ENCODE peak calls at places on chromosomes 12 and 14, in five cellular contexts. V is fibroblast of lung, G is thyroid gland, M is HCT116, S is kidney epithelial cell. B is an unnamed sample. For H3K27me3, the result is how much of the 10 kb centered on the place peaks cover.

GRCh38 chr14:67517083-67517482 is 16.0 kb upstream of the PLEKHH1 start:
- DNase-seq in V (no peak), S (no peak), M (no peak), G (peak), B (no peak)

GRCh38 chr12:91053951-91054715 is 3.7 kb downstream of the KERA start:
- DNase-seq in S (peak), M (no peak), G (no peak), V (peak), B (no peak)

GRCh38 chr12:62701492-62701891 is 233.5 kb downstream of the PPM1H start:
- DNase-seq in M (no peak), S (no peak), V (no peak), G (no peak), B (no peak)

GRCh38 chr12:82474798-82475184 is 116.5 kb downstream of the METTL25 start:
- DNase-seq in M (no peak), S (no peak), G (no peak), V (no peak), B (no peak)

GRCh38 chr14:104794099-104794498 is 1.4 kb downstream of the AKT1 start:
- DNase-seq in G (no peak), S (no peak), V (peak), M (no peak), B (no peak)

GRCh38 chr12:1930816-1931597 is 12.6 kb upstream of the CACNA2D4 start:
- DNase-seq in M (no peak), S (no peak), V (no peak), G (no peak), B (no peak)

GRCh38 chr12:105920161-105920684 is 218.5 kb downstream of the NUAK1 start:
- DNase-seq in G (no peak), V (no peak), M (no peak), S (no peak), B (no peak)

GRCh38 chr14:104827173-104828055 is 26.5 kb downstream of the ZBTB42 start:
- DNase-seq in V (peak), M (peak), S (no peak), G (peak), B (peak)

DNA sequence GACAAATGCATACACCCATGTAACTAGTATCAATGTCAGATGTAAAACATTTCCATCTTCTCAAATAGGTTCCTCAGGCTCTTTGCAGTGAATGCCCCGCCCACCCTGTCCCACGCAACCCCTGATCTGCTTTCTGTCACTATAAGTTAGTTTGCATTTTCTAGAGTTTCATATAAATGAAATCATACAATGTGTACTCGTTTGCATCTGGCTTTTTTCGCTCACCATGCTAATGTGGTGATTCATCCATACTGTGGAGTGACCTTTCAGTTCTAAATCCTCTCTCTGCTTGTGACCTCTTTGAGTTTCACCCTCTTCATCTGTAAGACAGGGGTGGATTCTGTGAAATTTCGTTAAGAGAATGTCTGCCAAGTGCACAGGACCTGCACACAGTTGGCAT is 30.6 kb upstream of the MSI1 start:
- DNase-seq in M (no peak), V (peak), S (no peak), G (no peak), B (no peak)
- H3K27me3 ChIP-seq in M (under half), V (under half), S (under half), G (under half), B (under half)

DNA sequence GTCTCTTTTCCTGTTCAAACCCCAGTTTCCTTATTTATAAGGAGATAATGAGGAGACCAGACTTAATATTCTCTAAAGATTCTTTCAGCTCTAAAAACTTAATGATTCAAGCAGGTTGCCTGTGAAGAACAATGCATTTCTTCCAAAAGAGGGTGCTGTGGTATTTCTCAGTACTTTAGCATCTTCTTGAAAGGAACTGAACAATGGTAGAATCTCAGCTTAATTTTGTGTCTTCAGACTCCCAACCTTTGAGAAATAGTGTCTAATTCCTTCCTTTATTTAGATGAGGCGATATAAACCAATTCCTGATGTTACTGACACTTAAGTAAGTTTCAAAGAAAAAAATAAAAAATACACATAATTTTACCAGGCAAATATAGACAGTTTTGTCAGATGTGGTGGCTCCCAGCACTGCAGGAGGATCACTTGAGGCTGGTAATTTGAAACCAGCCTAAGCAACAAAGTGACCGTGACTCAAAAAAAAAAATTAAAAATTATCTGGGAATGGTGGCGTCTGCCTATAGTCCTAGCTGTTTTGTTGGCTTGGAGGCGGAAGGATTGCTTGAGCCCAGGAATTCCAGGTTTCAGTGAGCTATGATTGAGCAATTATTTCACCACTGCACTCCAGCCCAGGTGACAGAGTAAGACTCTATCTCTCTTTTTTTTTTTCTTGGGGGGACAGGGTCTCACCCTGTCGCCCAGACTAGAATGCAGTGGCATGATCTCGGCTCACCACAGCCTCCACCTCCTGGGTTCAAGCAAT is 76.9 kb upstream of the PSMA6 start:
- DNase-seq in M (peak), V (peak), S (peak), G (peak), B (no peak)
- H3K27me3 ChIP-seq in M (under half), V (under half), S (under half), G (under half), B (under half)

GRCh38 chr12:12887471-12887870 is 3.9 kb upstream of the GPRC5A start:
- DNase-seq in S (no peak), V (no peak), G (no peak), M (no peak), B (no peak)
- H3K27me3 ChIP-seq in S (under half), V (under half), G (under half), M (under half), B (under half)

DNA sequence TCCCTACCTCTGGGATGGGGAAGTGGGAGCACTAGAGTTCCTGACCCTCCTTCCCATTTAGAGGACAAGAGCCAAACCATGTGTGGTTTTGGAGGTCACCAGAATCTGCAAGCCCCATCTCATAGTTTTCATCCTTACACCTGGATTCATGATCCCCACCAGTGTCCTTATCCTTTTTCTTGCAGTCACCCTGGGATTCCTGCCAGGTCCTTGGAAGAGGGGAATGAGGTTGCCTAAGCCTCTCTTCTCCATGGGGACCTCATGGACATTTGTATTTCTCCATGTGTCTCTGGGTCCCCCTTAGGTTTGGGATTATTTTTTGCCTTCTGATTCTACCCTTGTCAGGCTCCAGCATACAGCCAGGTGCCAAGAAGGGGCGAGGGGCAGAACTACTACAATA is 1.5 kb upstream of the WNT10B start:
- DNase-seq in G (no peak), V (peak), M (no peak), S (no peak), B (no peak)
- H3K27me3 ChIP-seq in G (under half), V (half or more), M (under half), S (half or more), B (under half)

GRCh38 chr12:32896438-32897275 is at the start of gene PKP2:
- DNase-seq in M (peak), S (no peak), G (peak), V (no peak), B (no peak)

GRCh38 chr12:32894566-32894965 is 2.0 kb downstream of the PKP2 start:
- DNase-seq in V (no peak), S (no peak), M (no peak), G (no peak), B (no peak)

GRCh38 chr12:32895688-32896437 is 714 bp downstream of the PKP2 start:
- DNase-seq in M (no peak), S (no peak), G (no peak), V (no peak), B (no peak)

GRCh38 chr12:32897688-32898573 is 1.4 kb upstream of the PKP2 start:
- DNase-seq in V (no peak), G (peak), S (no peak), M (no peak), B (no peak)

DNA sequence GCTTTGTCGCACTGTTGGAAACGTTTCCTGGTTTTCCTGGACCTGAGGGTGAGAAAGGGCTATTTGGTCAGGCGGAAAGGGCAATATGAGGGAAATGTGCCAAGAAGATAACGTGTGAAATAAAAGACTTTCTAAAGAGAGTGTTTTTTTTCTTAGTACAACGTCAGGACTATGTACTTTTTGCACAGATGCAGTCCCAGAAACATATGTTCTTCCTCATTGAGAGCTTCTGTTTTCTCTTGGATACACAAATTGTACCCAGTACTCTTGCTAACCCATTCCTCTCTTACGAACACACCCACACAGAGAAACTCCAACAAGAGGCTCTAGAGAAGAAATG is 669 bp upstream of the PKP2 start:
- DNase-seq in S (no peak), M (no peak), G (no peak), V (peak), B (no peak)
- H3K27me3 ChIP-seq in S (under half), M (under half), G (under half), V (under half), B (under half)

GRCh38 chr12:48183876-48184548 is 568 bp downstream of the CCDC184 start:
- DNase-seq in V (no peak), S (no peak), G (no peak), M (no peak), B (no peak)
- H3K27me3 ChIP-seq in V (under half), S (under half), G (under half), M (under half), B (under half)

GRCh38 chr14:71751264-71751663 is 181.0 kb upstream of the RGS6 start:
- DNase-seq in V (no peak), M (no peak), S (no peak), G (no peak), B (no peak)

GRCh38 chr14:71748196-71748595 is 184.0 kb upstream of the RGS6 start:
- DNase-seq in M (no peak), S (no peak), V (no peak), G (no peak), B (no peak)

GRCh38 chr14:71753126-71753830 is 179.0 kb upstream of the RGS6 start:
- DNase-seq in G (peak), S (no peak), V (peak), M (peak), B (peak)

GRCh38 chr14:71752111-71752738 is 180.0 kb upstream of the RGS6 start:
- DNase-seq in V (no peak), M (no peak), G (no peak), S (no peak), B (no peak)

GRCh38 chr14:71749613-71750238 is 182.5 kb upstream of the RGS6 start:
- DNase-seq in V (no peak), M (no peak), S (no peak), G (no peak), B (no peak)
- H3K27me3 ChIP-seq in V (under half), M (under half), S (under half), G (under half), B (under half)

DNA sequence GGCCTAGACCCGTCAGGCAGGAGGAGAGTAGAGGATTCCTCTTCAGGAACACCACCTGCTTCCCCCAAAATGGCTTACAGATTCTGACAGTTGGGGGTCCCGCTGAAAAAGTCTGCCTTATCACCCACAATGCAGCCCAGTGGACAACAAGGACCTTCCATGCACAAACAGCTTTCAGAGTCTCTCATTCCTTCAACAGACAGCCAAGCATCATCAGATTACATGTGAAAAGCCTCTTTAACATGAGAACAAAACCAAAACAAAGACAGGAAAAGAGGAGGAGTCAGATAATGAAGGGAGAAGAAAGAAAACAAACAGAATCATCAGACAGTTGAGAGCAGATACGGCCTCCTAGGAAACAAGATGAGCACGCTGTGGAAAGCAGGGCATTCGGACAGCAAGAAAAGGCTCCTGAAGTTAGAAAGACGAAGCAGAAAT is 18.3 kb downstream of the KCTD10 start:
- DNase-seq in V (peak), M (no peak), S (no peak), G (no peak), B (no peak)
- H3K27me3 ChIP-seq in V (under half), M (under half), S (under half), G (under half), B (under half)